ENCODE peak calls at places on chromosomes 11 and 22, in eight cellular contexts. S, R, K, U, Z, H, C and B are unnamed samples.

GRCh38 chr11:694563-695331 is at the start of gene DEAF1:
- DNase-seq in U (peak), K (peak), Z (peak), H (peak), R (peak), C (peak), S (peak), B (peak)

GRCh38 chr11:128506999-128507591 is 80.3 kb downstream of the ETS1 start:
- DNase-seq in H (peak), R (peak), C (peak), U (no peak), S (peak), K (no peak), Z (no peak), B (peak)

GRCh38 chr22:24592144-24592845 is 578 bp downstream of the LRRC75B start:
- DNase-seq in U (no peak), C (no peak), H (no peak), Z (no peak), R (no peak), S (peak), K (peak), B (peak)

GRCh38 chr11:9263840-9264380 is 1.2 kb downstream of the DENND5A start:
- DNase-seq in S (peak), K (no peak), R (no peak), C (no peak), H (peak), U (no peak), Z (no peak), B (peak)

GRCh38 chr11:721913-722811 is 16.1 kb downstream of the EPS8L2 start:
- DNase-seq in Z (no peak), C (no peak), H (no peak), R (no peak), S (peak), K (no peak), U (peak), B (no peak)

GRCh38 chr22:44703269-44703870 is 1.4 kb downstream of the PRR5 start:
- DNase-seq in H (no peak), K (no peak), U (no peak), S (no peak), Z (no peak), C (no peak), R (no peak), B (peak)

GRCh38 chr11:2099523-2100316 is 39.5 kb downstream of the IGF2 start:
- DNase-seq in C (no peak), Z (no peak), S (peak), U (no peak), R (no peak), H (no peak), K (no peak), B (no peak)

GRCh38 chr11:60840711-60841430 is 1.0 kb upstream of the CCDC86 start:
- DNase-seq in K (no peak), Z (no peak), U (no peak), H (peak), R (no peak), C (peak), S (no peak), B (peak)

GRCh38 chr22:49433717-49434611 is 393.7 kb downstream of the BRD1 start:
- DNase-seq in S (peak), Z (no peak), K (no peak), C (no peak), H (no peak), U (no peak), R (no peak), B (no peak)

GRCh38 chr22:19167106-19167869 is 11.2 kb downstream of the SLC25A1 start:
- DNase-seq in C (no peak), Z (no peak), K (no peak), R (no peak), S (no peak), H (no peak), U (no peak), B (no peak)

GRCh38 chr11:113555071-113555739 is 80.0 kb upstream of the DRD2 start:
- DNase-seq in Z (no peak), K (no peak), C (no peak), H (no peak), R (no peak), U (no peak), S (no peak), B (no peak)

GRCh38 chr11:119709638-119710346 is 19.2 kb downstream of the NECTIN1 start:
- DNase-seq in K (no peak), H (no peak), Z (no peak), U (no peak), S (peak), C (no peak), R (no peak), B (peak)

GRCh38 chr11:57646756-57647303 is 2.9 kb downstream of the YPEL4 start:
- DNase-seq in H (no peak), R (no peak), U (no peak), S (peak), C (no peak), K (no peak), Z (no peak), B (no peak)

GRCh38 chr11:70116386-70117077 is 38.4 kb downstream of the ANO1 start:
- DNase-seq in K (no peak), H (no peak), S (no peak), R (no peak), U (no peak), C (no peak), Z (no peak), B (no peak)

GRCh38 chr22:40176921-40177737 is 596 bp upstream of the TNRC6B start:
- DNase-seq in R (no peak), U (peak), C (no peak), K (no peak), H (peak), Z (peak), S (no peak), B (peak)

GRCh38 chr11:45650166-45651095 is 15.0 kb downstream of the CHST1 start:
- DNase-seq in K (no peak), S (peak), Z (no peak), H (no peak), U (no peak), R (no peak), C (no peak), B (no peak)

GRCh38 chr22:49352361-49353169 is 475.1 kb downstream of the BRD1 start:
- DNase-seq in C (no peak), U (no peak), S (no peak), K (no peak), H (no peak), R (no peak), Z (no peak), B (no peak)

GRCh38 chr11:68120212-68121066 is 749 bp downstream of the CHKA start:
- DNase-seq in H (peak), S (peak), K (peak), Z (no peak), U (peak), R (no peak), C (no peak), B (peak)

GRCh38 chr11:134363592-134363991 is 31.8 kb downstream of the GLB1L2 start:
- DNase-seq in S (no peak), K (no peak), C (no peak), U (no peak), R (no peak), Z (no peak), H (no peak), B (no peak)